ENCODE peak calls at places on chromosomes 13 and 19, in seven cellular contexts. H, O, M, Z, E, C and U are unnamed samples.

GRCh38 chr13:110957931-110958330 is 43.1 kb upstream of the ANKRD10 start:
- DNase-seq in H (no peak), O (no peak), M (no peak), Z (no peak), E (no peak), C (no peak), U (no peak)

GRCh38 chr19:39602224-39602623 is at the start of gene LGALS13:
- DNase-seq in H (no peak), O (no peak), M (no peak), Z (no peak), E (no peak), C (no peak), U (no peak)

GRCh38 chr19:48862827-48863226 is 5.6 kb downstream of the PLEKHA4 start:
- DNase-seq in H (no peak), O (no peak), M (no peak), Z (no peak), E (no peak), C (no peak), U (no peak)

GRCh38 chr19:41624515-41624914 is 2.4 kb downstream of the CEACAM4 start:
- DNase-seq in H (no peak), O (no peak), M (no peak), Z (peak; percentile 61), E (no peak), C (no peak), U (no peak)

GRCh38 chr13:43264460-43264859 is 241.1 kb downstream of the DNAJC15 start:
- DNase-seq in H (no peak), O (no peak), M (no peak), Z (no peak), E (no peak), C (no peak), U (no peak)

GRCh38 chr13:112722433-112723250 is 32.8 kb downstream of the ATP11A start:
- DNase-seq in H (peak; percentile 96), O (no peak), M (peak; percentile 75), Z (no peak), E (no peak), C (peak; percentile 90), U (peak; percentile 84)

GRCh38 chr19:8206147-8207087 is 2.8 kb upstream of the CERS4 start:
- DNase-seq in H (no peak), O (no peak), M (no peak), Z (no peak), E (no peak), C (no peak), U (no peak)

GRCh38 chr13:38262211-38262610 is 87.4 kb upstream of the UFM1 start:
- DNase-seq in H (peak; percentile 35), O (peak; percentile 82), M (no peak), Z (no peak), E (no peak), C (no peak), U (no peak)

GRCh38 chr13:20503088-20504083 is 22.3 kb downstream of the CRYL1 start:
- DNase-seq in H (no peak), O (no peak), M (no peak), Z (no peak), E (no peak), C (no peak), U (no peak)

GRCh38 chr13:113458218-113459065 is 5.2 kb upstream of the ADPRHL1 start:
- DNase-seq in H (peak; percentile 42), O (peak; percentile 93), M (peak; percentile 43), Z (no peak), E (no peak), C (peak; percentile 13), U (peak; percentile 74)

GRCh38 chr13:21837841-21838551 is 167.1 kb downstream of the FGF9 start:
- DNase-seq in H (no peak), O (no peak), M (no peak), Z (no peak), E (no peak), C (no peak), U (no peak)

GRCh38 chr13:20828540-20829364 is 55.0 kb upstream of the EEF1AKMT1 start:
- DNase-seq in H (peak; percentile 47), O (peak; percentile 85), M (peak; percentile 52), Z (no peak), E (no peak), C (no peak), U (no peak)

GRCh38 chr13:73754727-73755292 is 379.4 kb downstream of the KLF12 start:
- DNase-seq in H (peak; percentile 56), O (peak; percentile 90), M (peak; percentile 51), Z (no peak), E (no peak), C (peak; percentile 32), U (no peak)

GRCh38 chr13:76885203-76886004 is 801 bp downstream of the KCTD12 start:
- DNase-seq in H (peak; percentile 71), O (peak; percentile 50), M (peak; percentile 82), Z (peak; percentile 90), E (peak; percentile 68), C (no peak), U (peak; percentile 76)

GRCh38 chr19:30017172-30017571 is 75.1 kb downstream of the URI1 start:
- DNase-seq in H (no peak), O (no peak), M (no peak), Z (no peak), E (no peak), C (no peak), U (no peak)

GRCh38 chr13:92901739-92902138 is 324.9 kb upstream of the GPC6 start:
- DNase-seq in H (peak; percentile 53), O (no peak), M (no peak), Z (no peak), E (no peak), C (no peak), U (no peak)

GRCh38 chr19:7500811-7501450 is 12.1 kb upstream of the PEX11G start:
- DNase-seq in H (peak; percentile 73), O (peak; percentile 80), M (no peak), Z (no peak), E (no peak), C (no peak), U (peak; percentile 57)

GRCh38 chr13:89082623-89083022 is 1411.5 kb downstream of the SLITRK5 start:
- DNase-seq in H (no peak), O (no peak), M (no peak), Z (no peak), E (no peak), C (no peak), U (no peak)

GRCh38 chr13:109704771-109705628 is 81.4 kb downstream of the IRS2 start:
- DNase-seq in H (no peak), O (no peak), M (peak; percentile 14), Z (no peak), E (no peak), C (no peak), U (peak; percentile 78)

GRCh38 chr19:55085923-55086715 is 10.4 kb downstream of the EPS8L1 start:
- DNase-seq in H (no peak), O (no peak), M (no peak), Z (peak; percentile 74), E (no peak), C (no peak), U (no peak)

GRCh38 chr13:57073983-57074382 is 66.7 kb upstream of the PRR20A start:
- DNase-seq in H (no peak), O (no peak), M (no peak), Z (no peak), E (no peak), C (no peak), U (no peak)

GRCh38 chr13:113123226-113124150 is 889 bp downstream of the F10 start:
- DNase-seq in H (no peak), O (no peak), M (no peak), Z (peak; percentile 82), E (no peak), C (no peak), U (no peak)

GRCh38 chr13:99733346-99733745 is 232.1 kb downstream of the TM9SF2 start:
- DNase-seq in H (no peak), O (peak; percentile 81), M (no peak), Z (no peak), E (no peak), C (no peak), U (no peak)

GRCh38 chr13:99737456-99737855 is 234.1 kb downstream of the ZIC5 start:
- DNase-seq in H (no peak), O (no peak), M (no peak), Z (no peak), E (no peak), C (no peak), U (no peak)

GRCh38 chr13:99731747-99732146 is 230.5 kb downstream of the TM9SF2 start:
- DNase-seq in H (no peak), O (peak; percentile 17), M (no peak), Z (no peak), E (no peak), C (no peak), U (no peak)

GRCh38 chr13:99736541-99736940 is 235.0 kb downstream of the ZIC5 start:
- DNase-seq in H (no peak), O (no peak), M (no peak), Z (no peak), E (no peak), C (no peak), U (no peak)

GRCh38 chr13:99734013-99734693 is 232.9 kb downstream of the TM9SF2 start:
- DNase-seq in H (no peak), O (no peak), M (no peak), Z (no peak), E (no peak), C (no peak), U (no peak)
- H3K4me3 ChIP-seq in H (no peak overlapping the region), O (no peak overlapping the region), M (no peak overlapping the region), Z (no peak overlapping the region), E (no peak overlapping the region), C (no peak overlapping the region), U (no peak overlapping the region)

DNA sequence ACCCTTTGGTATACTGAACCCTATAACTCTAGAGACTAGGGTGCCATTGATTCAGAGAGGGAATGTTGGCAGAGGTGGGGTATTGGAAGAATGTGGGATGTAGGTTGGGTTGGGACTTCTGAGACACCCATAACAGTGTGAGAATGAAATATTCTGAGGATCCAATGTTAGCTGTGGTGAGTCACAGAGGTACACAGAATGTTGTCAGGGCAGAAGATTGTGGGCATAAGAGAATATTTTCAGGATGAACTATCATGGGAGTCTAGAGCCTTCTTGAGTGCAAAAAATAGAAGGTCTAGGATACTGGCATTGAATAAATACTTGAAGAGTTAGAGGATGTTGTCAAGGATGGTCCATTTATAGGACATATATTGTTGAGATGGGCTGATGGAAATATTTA is 9.0 kb downstream of the KLK13 start:
- DNase-seq in H (no peak), O (no peak), M (no peak), Z (no peak), E (no peak), C (no peak), U (no peak)
- H3K27me3 ChIP-seq in H (no peaks in the 10 kb centered on the region), O (peaks cover 32% of the 10 kb centered on the region), M (peaks cover 19% of the 10 kb centered on the region), Z (no peaks in the 10 kb centered on the region), E (no peaks in the 10 kb centered on the region), C (no peaks in the 10 kb centered on the region), U (no peaks in the 10 kb centered on the region)

GRCh38 chr13:36428083-36428482 is 4.2 kb upstream of the CCNA1 start:
- DNase-seq in H (peak; percentile 34), O (no peak), M (no peak), Z (no peak), E (no peak), C (no peak), U (no peak)

GRCh38 chr13:36431204-36432105 is 840 bp upstream of the CCNA1 start:
- DNase-seq in H (no peak), O (peak; percentile 33), M (no peak), Z (peak; percentile 82), E (no peak), C (no peak), U (no peak)

GRCh38 chr13:36432106-36432544 is at the start of gene CCNA1:
- DNase-seq in H (peak; percentile 40), O (peak; percentile 61), M (peak; percentile 4), Z (peak; percentile 81), E (no peak), C (no peak), U (peak; percentile 21)

GRCh38 chr13:36430247-36431203 is 1.8 kb upstream of the CCNA1 start:
- DNase-seq in H (peak; percentile 27), O (no peak), M (peak; percentile 19), Z (peak; percentile 81), E (no peak), C (no peak), U (no peak)
- H3K4me3 ChIP-seq in H (peak overlapping the region; percentile 35), O (peak overlapping the region; percentile 74), M (no peak overlapping the region), Z (peak overlapping the region; percentile 46), E (no peak overlapping the region), C (no peak overlapping the region), U (peak overlapping the region; percentile 24)

GRCh38 chr19:1749373-1750342 is 3.6 kb upstream of the ONECUT3 start:
- DNase-seq in H (no peak), O (no peak), M (no peak), Z (no peak), E (no peak), C (no peak), U (no peak)
- H3K27me3 ChIP-seq in H (peaks cover 47% of the 10 kb centered on the region), O (peaks cover 86% of the 10 kb centered on the region), M (peaks cover 82% of the 10 kb centered on the region), Z (no peaks in the 10 kb centered on the region), E (peaks cover 87% of the 10 kb centered on the region), C (peaks cover 61% of the 10 kb centered on the region), U (no peaks in the 10 kb centered on the region)